ENCODE peak calls at places on chromosomes 4 and X, in seven cellular contexts. I, K, L, O, B, M and G are unnamed samples.

GRCh38 chr4:101252721-101253120 is 94.6 kb downstream of the PPP3CA start:
- DNase-seq in I (no peak), B (no peak), M (no peak), O (no peak), L (peak), K (no peak), G (no peak)

GRCh38 chr4:119493419-119493818 is 135.2 kb downstream of the PDE5A start:
- DNase-seq in L (no peak), B (no peak), K (no peak), O (no peak), M (no peak), I (no peak), G (peak)

GRCh38 chr4:7620086-7620813 is 185.5 kb upstream of the PSAPL1 start:
- DNase-seq in I (no peak), M (no peak), B (no peak), L (no peak), K (no peak), O (no peak), G (no peak)

GRCh38 chrX:84729809-84730208 is 227.6 kb upstream of the HDX start:
- DNase-seq in I (no peak), O (no peak), M (no peak), L (peak), B (peak), K (no peak), G (peak)

GRCh38 chr4:118124977-118125376 is 90.7 kb downstream of the NDST3 start:
- DNase-seq in B (no peak), K (no peak), L (peak), I (no peak), O (no peak), M (no peak), G (no peak)

GRCh38 chr4:48360285-48360965 is 19.1 kb downstream of the SLAIN2 start:
- DNase-seq in M (no peak), K (no peak), L (peak), I (no peak), O (no peak), B (no peak), G (no peak)

GRCh38 chr4:38230121-38230728 is 270.0 kb downstream of the PTTG2 start:
- DNase-seq in O (no peak), I (no peak), K (no peak), B (no peak), M (no peak), L (no peak), G (no peak)

GRCh38 chr4:16204505-16204904 is 21.8 kb downstream of the TAPT1 start:
- DNase-seq in O (no peak), I (no peak), K (no peak), L (no peak), B (no peak), M (no peak), G (no peak)

GRCh38 chrX:40895246-40895645 is 159.9 kb upstream of the MED14 start:
- DNase-seq in L (no peak), K (no peak), B (no peak), O (no peak), M (no peak), I (no peak), G (no peak)

GRCh38 chr4:71200944-71201533 is 137.8 kb upstream of the SLC4A4 start:
- DNase-seq in I (no peak), B (no peak), O (no peak), M (no peak), K (no peak), L (no peak), G (no peak)

GRCh38 chrX:4656419-4656818 is 943.0 kb upstream of the PRKX start:
- DNase-seq in I (no peak), B (no peak), M (no peak), O (no peak), K (no peak), L (no peak), G (no peak)

GRCh38 chr4:186606593-186606992 is 51.2 kb upstream of the MTNR1A start:
- DNase-seq in K (no peak), L (peak), B (no peak), I (no peak), M (no peak), O (no peak), G (no peak)

GRCh38 chr4:156958276-156959074 is 13.1 kb downstream of the PDGFC start:
- DNase-seq in B (no peak), K (no peak), O (no peak), L (no peak), M (no peak), I (no peak), G (no peak)

GRCh38 chr4:71634364-71634763 is 149.5 kb downstream of the GC start:
- DNase-seq in O (no peak), I (no peak), B (no peak), L (no peak), M (no peak), K (no peak), G (no peak)

GRCh38 chr4:133320576-133321170 is 171.6 kb downstream of the PCDH10 start:
- DNase-seq in K (no peak), M (no peak), I (no peak), B (peak), O (no peak), L (peak), G (peak)

GRCh38 chrX:149909324-149910177 is 19.8 kb upstream of the HSFX4 start:
- DNase-seq in I (no peak), L (no peak), O (no peak), M (peak), B (no peak), K (no peak), G (no peak)

GRCh38 chr4:3045500-3045850 is 28.9 kb downstream of the HTT-AS start:
- DNase-seq in L (peak), K (no peak), I (no peak), M (peak), O (no peak), B (no peak), G (peak)

GRCh38 chr4:78960926-78961325 is 21.7 kb upstream of the PAQR3 start:
- DNase-seq in M (no peak), I (no peak), B (no peak), L (no peak), K (no peak), O (no peak), G (no peak)

GRCh38 chr4:37628977-37629609 is 57.1 kb downstream of the RELL1 start:
- DNase-seq in K (peak), M (no peak), I (no peak), L (peak), B (peak), O (no peak), G (peak)

GRCh38 chr4:41155194-41155830 is 59.0 kb downstream of the APBB2 start:
- DNase-seq in L (peak), O (no peak), M (no peak), B (no peak), K (no peak), I (no peak), G (no peak)

GRCh38 chr4:180356766-180357165 is 1886.4 kb upstream of the TENM3 start:
- DNase-seq in M (no peak), O (no peak), K (no peak), I (no peak), L (no peak), B (no peak), G (no peak)

GRCh38 chr4:136078971-136079370 is 1453.3 kb downstream of the PCDH18 start:
- DNase-seq in K (no peak), B (no peak), O (no peak), L (peak), M (no peak), I (no peak), G (peak)

GRCh38 chr4:12723849-12724447 is 760.2 kb downstream of the RAB28 start:
- DNase-seq in M (peak), O (no peak), I (no peak), K (no peak), L (no peak), B (no peak), G (no peak)

GRCh38 chr4:41853973-41854372 is 81.3 kb upstream of the TMEM33 start:
- DNase-seq in L (no peak), I (no peak), M (no peak), K (no peak), B (no peak), O (no peak), G (peak)

GRCh38 chr4:8194306-8195242 is 4.5 kb upstream of the SH3TC1 start:
- DNase-seq in L (no peak), M (no peak), K (no peak), O (no peak), I (no peak), B (no peak), G (no peak)

GRCh38 chr4:147924604-147925412 is 192.9 kb downstream of the ARHGAP10 start:
- DNase-seq in I (peak), L (peak), O (no peak), B (peak), M (no peak), K (no peak), G (peak)

GRCh38 chrX:23885803-23886202 is 21.9 kb downstream of the APOO start:
- DNase-seq in I (no peak), L (no peak), O (no peak), M (no peak), K (no peak), B (no peak), G (no peak)

GRCh38 chrX:10156199-10157031 is at the start of gene CLCN4:
- DNase-seq in B (peak), M (peak), O (no peak), K (no peak), L (no peak), I (no peak), G (peak)

GRCh38 chr4:173680278-173680677 is 150.2 kb upstream of the HAND2 start:
- DNase-seq in K (no peak), I (no peak), B (no peak), L (no peak), M (peak), O (no peak), G (no peak)

GRCh38 chr4:71026086-71026485 is 32.6 kb downstream of the DCK start:
- DNase-seq in L (peak), O (no peak), K (no peak), M (no peak), I (no peak), B (peak), G (no peak)

GRCh38 chr4:85774489-85774888 is 299.5 kb downstream of the ARHGAP24 start:
- DNase-seq in L (no peak), B (no peak), M (no peak), O (no peak), K (no peak), I (no peak), G (no peak)

GRCh38 chr4:85776579-85776978 is 301.6 kb downstream of the ARHGAP24 start:
- DNase-seq in O (no peak), I (no peak), B (no peak), L (peak), M (no peak), K (no peak), G (no peak)

GRCh38 chr4:85774000-85774399 is 299.1 kb downstream of the ARHGAP24 start:
- DNase-seq in I (no peak), M (no peak), L (no peak), K (no peak), O (no peak), B (no peak), G (no peak)

GRCh38 chr4:85777908-85778808 is 303.2 kb downstream of the ARHGAP24 start:
- DNase-seq in L (no peak), B (no peak), K (no peak), M (no peak), I (no peak), O (no peak), G (peak)

DNA sequence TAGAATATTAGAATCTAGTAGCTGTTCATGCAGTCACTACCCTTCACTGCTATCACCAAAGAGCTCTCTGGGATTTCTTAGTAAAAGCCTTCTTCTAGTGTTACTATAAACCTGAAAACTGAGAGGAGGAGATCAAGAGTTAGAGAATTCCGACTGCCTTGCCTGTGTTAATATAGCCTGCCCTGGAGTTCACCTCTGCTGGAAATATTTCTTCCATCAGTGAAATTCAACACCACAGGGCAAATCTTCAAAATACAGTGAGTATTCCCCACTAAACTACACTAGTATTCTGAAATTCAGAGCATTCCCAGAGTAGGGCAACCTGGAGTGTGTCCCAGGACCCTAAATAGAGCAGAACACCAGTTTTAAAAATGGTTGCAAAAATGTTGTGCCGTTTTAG is 301.1 kb downstream of the ARHGAP24 start:
- DNase-seq in M (no peak), B (no peak), K (no peak), O (no peak), I (no peak), L (peak), G (no peak)
- H3K4me3 ChIP-seq in M (no peak), B (no peak), K (no peak), O (no peak), I (no peak), L (no peak), G (no peak)

DNA sequence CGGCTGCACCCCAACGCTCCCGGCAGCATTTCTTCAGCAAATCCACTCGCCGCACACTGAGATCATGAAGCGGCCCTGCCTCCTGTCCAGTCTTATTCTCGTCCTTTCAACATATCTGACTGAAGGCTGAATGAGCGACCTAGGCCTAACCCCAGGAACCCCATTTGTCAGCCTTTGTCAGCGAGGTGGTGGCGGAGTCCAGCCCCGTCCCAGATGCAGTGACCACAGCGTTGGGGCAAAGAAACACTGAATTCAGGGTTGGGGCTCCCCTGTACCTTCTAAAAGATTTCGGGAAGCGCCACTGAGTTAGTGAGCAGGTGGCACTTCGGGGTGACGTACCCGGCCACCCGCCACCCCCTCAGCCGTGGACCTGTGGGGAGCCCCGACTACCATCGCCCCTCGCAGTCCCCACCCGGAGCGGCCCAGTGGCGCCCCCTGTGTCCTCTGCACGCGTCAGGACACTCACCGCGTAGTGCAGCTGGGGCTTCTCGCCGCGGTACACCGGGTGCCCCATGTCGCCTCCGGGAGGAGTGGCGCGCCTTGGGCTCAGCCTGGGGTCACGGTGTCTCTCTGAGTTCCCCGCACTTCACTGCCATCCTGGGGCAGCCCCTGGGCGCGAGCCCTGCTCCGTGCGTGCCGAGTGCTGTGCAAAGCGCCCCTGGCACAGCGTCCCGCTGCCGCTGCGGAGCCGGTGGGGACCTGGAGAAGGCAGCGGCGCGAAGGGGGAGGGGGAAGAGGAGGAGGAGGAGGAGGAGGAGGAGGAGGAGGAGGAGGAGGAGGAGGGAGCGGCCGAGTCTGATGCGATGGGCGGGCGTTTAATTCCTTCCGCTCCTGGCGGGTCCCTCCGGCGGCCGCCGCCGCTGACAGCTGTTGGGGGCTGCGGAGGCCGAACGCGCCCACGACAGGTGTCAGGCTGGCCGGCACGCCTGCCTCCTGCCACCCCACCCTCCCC is 134.1 kb downstream of the AMELX start:
- DNase-seq in B (no peak), M (peak), L (no peak), K (peak), O (no peak), I (no peak), G (no peak)
- TF ChIP-seq CTCF in B (no peak), M (peak), L (peak), K (no peak), O (no peak), I (peak), G (no peak)

DNA sequence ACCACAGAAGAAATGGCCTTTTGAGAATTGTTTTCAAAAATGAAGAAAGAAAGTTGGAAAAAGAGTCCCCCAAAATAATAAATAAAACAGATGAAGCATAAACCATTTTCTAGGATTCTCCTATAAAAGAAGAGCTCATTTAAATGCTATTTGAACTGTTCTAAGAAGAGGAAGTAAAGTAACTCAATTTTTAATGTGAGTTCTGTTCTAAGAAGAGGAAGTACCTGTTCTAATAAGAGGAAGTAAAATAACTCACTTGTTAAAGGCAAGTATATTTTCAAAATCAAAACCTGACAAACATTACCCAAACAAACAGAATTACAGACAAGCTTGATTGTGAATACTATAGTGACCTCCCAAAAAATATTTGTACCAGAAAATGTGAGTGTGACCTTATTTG is 1326.3 kb downstream of the C4orf33 start:
- DNase-seq in K (no peak), L (no peak), M (no peak), I (no peak), O (no peak), B (no peak), G (peak)
- TF ChIP-seq POLR2A in K (no peak), L (no peak), M (no peak), I (no peak), O (no peak), B (no peak), G (no peak)

GRCh38 chr4:5753766-5754528 is 42.9 kb downstream of the EVC start:
- DNase-seq in O (no peak), B (peak), M (no peak), K (no peak), I (no peak), L (peak), G (peak)

GRCh38 chr4:5754529-5754881 is 43.5 kb downstream of the EVC start:
- DNase-seq in I (no peak), O (no peak), M (no peak), B (no peak), K (no peak), L (no peak), G (no peak)

GRCh38 chr4:5756271-5756670 is 45.3 kb downstream of the EVC start:
- DNase-seq in M (no peak), O (no peak), B (no peak), K (no peak), L (no peak), I (no peak), G (no peak)

GRCh38 chr4:5755679-5756078 is 44.7 kb downstream of the EVC start:
- DNase-seq in K (no peak), B (no peak), L (no peak), I (no peak), M (no peak), O (no peak), G (no peak)

DNA sequence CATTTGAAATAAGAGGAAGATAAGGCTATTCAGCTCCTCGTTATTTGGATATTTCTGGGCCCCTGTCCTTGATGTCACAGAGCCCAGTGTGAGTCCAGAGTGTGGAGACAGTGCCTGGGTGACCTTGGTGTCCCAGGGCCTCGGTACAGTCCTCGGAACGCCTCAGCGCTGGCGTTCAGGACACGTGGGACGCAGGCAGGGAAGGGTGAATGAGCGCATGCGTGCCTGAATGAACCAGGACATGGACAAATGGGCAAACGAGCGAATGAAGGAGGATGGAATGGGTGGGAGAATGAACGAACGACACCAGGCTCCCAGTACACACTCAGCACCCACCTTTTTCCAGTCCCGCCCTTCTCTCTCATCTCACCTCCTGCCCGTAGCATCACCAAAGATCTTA is 44.2 kb downstream of the EVC start:
- DNase-seq in I (no peak), L (no peak), B (no peak), O (no peak), K (no peak), M (no peak), G (no peak)
- H3K4me3 ChIP-seq in I (no peak), L (no peak), B (no peak), O (no peak), K (no peak), M (no peak), G (no peak)